ENCODE peak calls at places on chromosome 1, in five cellular contexts. S, H, K, Z and N are unnamed samples.

GRCh38 chr1:3399732-3400131 is 54.7 kb upstream of the ARHGEF16 start:
- DNase-seq in S (no peak), H (no peak), K (no peak), Z (no peak), N (no peak)

GRCh38 chr1:165403835-165404482 is 41.0 kb downstream of the RXRG start:
- DNase-seq in H (peak; percentile 57), S (no peak), Z (peak; percentile 47), K (no peak), N (no peak)

GRCh38 chr1:224629965-224630364 is 13.8 kb downstream of the CNIH3 start:
- DNase-seq in Z (no peak), H (no peak), S (no peak), K (no peak), N (no peak)

GRCh38 chr1:111369177-111369576 is 58.4 kb downstream of the OVGP1 start:
- DNase-seq in H (no peak), S (no peak), K (no peak), Z (no peak), N (no peak)

GRCh38 chr1:150847499-150848060 is 28.8 kb downstream of the ARNT start:
- DNase-seq in H (no peak), S (no peak), Z (no peak), K (no peak), N (no peak)

GRCh38 chr1:244751271-244751895 is 84.1 kb upstream of the COX20 start:
- DNase-seq in Z (no peak), S (no peak), K (no peak), H (no peak), N (no peak)

GRCh38 chr1:227785094-227785811 is 30.2 kb upstream of the PRSS38 start:
- DNase-seq in H (no peak), S (no peak), K (no peak), Z (no peak), N (no peak)

GRCh38 chr1:168789501-168789900 is 60.5 kb upstream of the DPT start:
- DNase-seq in S (no peak), H (no peak), Z (no peak), K (no peak), N (no peak)

GRCh38 chr1:38204698-38205097 is 158.1 kb upstream of the POU3F1 start:
- DNase-seq in Z (no peak), H (no peak), S (no peak), K (no peak), N (no peak)

GRCh38 chr1:183454377-183454776 is 17.9 kb upstream of the SMG7 start:
- DNase-seq in S (no peak), K (no peak), Z (no peak), H (no peak), N (no peak)

GRCh38 chr1:175683491-175684175 is 59.8 kb downstream of the TNR start:
- DNase-seq in S (no peak), K (no peak), Z (no peak), H (no peak), N (no peak)

GRCh38 chr1:84510668-84511067 is 4.3 kb upstream of the GNG5 start:
- DNase-seq in H (no peak), K (no peak), S (no peak), Z (no peak), N (no peak)

GRCh38 chr1:54995835-54996234 is 2.9 kb upstream of the BSND start:
- DNase-seq in H (no peak), S (no peak), K (no peak), Z (no peak), N (no peak)

GRCh38 chr1:35569956-35570355 is 3.2 kb upstream of the TFAP2E start:
- DNase-seq in H (no peak), Z (no peak), K (no peak), S (no peak), N (no peak)

GRCh38 chr1:212315907-212316306 is 30.7 kb downstream of the PPP2R5A start:
- DNase-seq in S (no peak), H (no peak), Z (peak; percentile 5), K (no peak), N (no peak)

GRCh38 chr1:61426254-61426653 is 298.7 kb downstream of the TM2D1 start:
- DNase-seq in S (no peak), Z (no peak), K (no peak), H (no peak), N (no peak)

GRCh38 chr1:204145033-204145504 is 6.8 kb downstream of the ETNK2 start:
- DNase-seq in Z (no peak), S (no peak), H (no peak), K (no peak), N (no peak)

GRCh38 chr1:92356956-92357355 is 58.1 kb downstream of the RPAP2 start:
- DNase-seq in K (no peak), S (no peak), H (peak; percentile 23), Z (no peak), N (no peak)

GRCh38 chr1:185207178-185207577 is 50.2 kb downstream of the SWT1 start:
- DNase-seq in Z (no peak), H (no peak), K (no peak), S (no peak), N (no peak)

GRCh38 chr1:53214541-53214940 is 5.9 kb downstream of the CZIB start:
- DNase-seq in S (no peak), Z (no peak), K (no peak), H (no peak), N (no peak)

GRCh38 chr1:33045814-33046213 is 9.1 kb upstream of the AK2 start:
- DNase-seq in K (no peak), Z (no peak), H (no peak), S (no peak), N (peak; percentile 45)

GRCh38 chr1:151534662-151535278 is 5.3 kb upstream of the TUFT1 start:
- DNase-seq in S (peak; percentile 88), Z (peak; percentile 88), H (peak; percentile 79), K (no peak), N (peak; percentile 66)

GRCh38 chr1:46520063-46520911 is 30.7 kb downstream of the DMBX1 start:
- DNase-seq in S (peak; percentile 43), K (no peak), Z (no peak), H (peak; percentile 74), N (no peak)

GRCh38 chr1:221994939-221995338 is 253.1 kb upstream of the DUSP10 start:
- DNase-seq in H (no peak), K (no peak), Z (no peak), S (no peak), N (no peak)

GRCh38 chr1:9196129-9197040 is 38.2 kb upstream of the H6PD start:
- DNase-seq in H (peak; percentile 80), Z (peak; percentile 64), K (no peak), S (peak; percentile 80), N (peak; percentile 26)

GRCh38 chr1:40820911-40821693 is 37.5 kb downstream of the KCNQ4 start:
- DNase-seq in Z (no peak), H (no peak), K (no peak), S (peak; percentile 45), N (no peak)

GRCh38 chr1:161487483-161487827 is 17.8 kb upstream of the FCGR2A start:
- DNase-seq in S (no peak), K (no peak), H (no peak), Z (no peak), N (no peak)

GRCh38 chr1:171984850-171985485 is 143.7 kb downstream of the DNM3 start:
- DNase-seq in K (no peak), H (peak; percentile 44), Z (no peak), S (no peak), N (no peak)

GRCh38 chr1:171988243-171988642 is 146.9 kb downstream of the DNM3 start:
- DNase-seq in Z (no peak), S (no peak), K (no peak), H (no peak), N (no peak)

GRCh38 chr1:171983584-171983983 is 142.3 kb downstream of the DNM3 start:
- DNase-seq in Z (no peak), S (no peak), H (peak; percentile 26), K (no peak), N (no peak)

GRCh38 chr1:171984262-171984661 is 143.0 kb downstream of the DNM3 start:
- DNase-seq in S (peak; percentile 53), K (no peak), H (no peak), Z (no peak), N (no peak)

GRCh38 chr1:171985639-171986038 is 144.3 kb downstream of the DNM3 start:
- DNase-seq in H (peak; percentile 17), Z (peak; percentile 18), S (no peak), K (no peak), N (no peak)
- TF ChIP-seq CTCF in H (no peak), Z (peak; percentile 44), S (no peak), K (no peak), N (no peak)

DNA sequence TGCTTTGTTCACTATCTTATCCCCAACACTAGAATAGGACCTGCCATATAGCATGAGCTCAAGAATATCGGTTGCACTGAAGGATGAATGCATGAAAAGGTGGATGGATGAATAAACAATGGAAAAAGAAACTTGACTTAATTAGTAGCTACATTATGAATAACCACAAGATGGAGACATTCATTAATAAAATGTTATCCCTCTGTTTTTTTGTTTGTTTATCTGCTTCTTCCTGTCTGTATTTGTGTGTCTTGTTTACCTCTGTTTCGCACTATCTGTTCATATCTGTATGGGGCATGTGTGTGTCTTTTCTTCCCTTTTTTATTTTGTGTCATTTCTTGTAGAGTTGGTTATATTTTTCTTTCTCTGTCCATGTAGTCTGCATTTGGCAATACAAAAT is 1.1 kb upstream of the OR14I1 start:
- DNase-seq in H (no peak), K (no peak), Z (no peak), S (no peak), N (no peak)
- TF ChIP-seq CTCF in H (no peak), K (no peak), Z (no peak), S (no peak), N (no peak)

GRCh38 chr1:17572264-17572985 is 32.9 kb downstream of the ARHGEF10L start:
- DNase-seq in Z (no peak), H (no peak), K (no peak), S (no peak), N (no peak)
- TF ChIP-seq CTCF in Z (peak; percentile 39), H (no peak), K (peak; percentile 18), S (no peak), N (no peak)

GRCh38 chr1:231584117-231584516 is 42.5 kb upstream of the DISC1 start:
- DNase-seq in K (no peak), S (no peak), H (peak; percentile 57), Z (no peak), N (no peak)
- TF ChIP-seq CTCF in K (no peak), S (peak; percentile 5), H (peak; percentile 40), Z (no peak), N (no peak)

GRCh38 chr1:63845346-63845745 is 71.5 kb downstream of the ROR1 start:
- DNase-seq in Z (no peak), H (no peak), S (no peak), K (no peak), N (no peak)

GRCh38 chr1:63843010-63843409 is 69.2 kb downstream of the ROR1 start:
- DNase-seq in S (no peak), H (no peak), K (no peak), Z (no peak), N (no peak)

GRCh38 chr1:63848764-63849548 is 75.1 kb downstream of the ROR1 start:
- DNase-seq in Z (no peak), H (no peak), S (no peak), K (no peak), N (no peak)

GRCh38 chr1:63847308-63847910 is 73.6 kb downstream of the ROR1 start:
- DNase-seq in S (no peak), K (no peak), Z (no peak), H (no peak), N (no peak)

GRCh38 chr1:63843884-63844283 is 70.1 kb downstream of the ROR1 start:
- DNase-seq in S (no peak), H (no peak), Z (no peak), K (no peak), N (no peak)
- TF ChIP-seq CTCF in S (no peak), H (no peak), Z (no peak), K (no peak), N (no peak)

GRCh38 chr1:113929750-113930498 is 800 bp downstream of the HIPK1 start:
- DNase-seq in Z (peak; percentile 55), S (peak; percentile 79), H (peak; percentile 79), K (peak; percentile 50), N (peak; percentile 78)
- TF ChIP-seq CTCF in Z (no peak), S (no peak), H (peak; percentile 21), K (no peak), N (no peak)